ENCODE peak calls at places on chromosome 9, in five cellular contexts. X is A549; J is left ventricle myocardium inferior; M is CD8-positive, alpha-beta T cell; W is astrocyte of the spinal cord. Q is an unnamed sample.

GRCh38 chr9:89408628-89409101 is 89.2 kb downstream of the SEMA4D start:
- DNase-seq in M (peak; percentile 83), W (no peak), J (no peak), X (no peak), Q (no peak)

GRCh38 chr9:18256574-18256973 is 217.4 kb upstream of the ADAMTSL1 start:
- DNase-seq in M (no peak), W (peak; percentile 43), X (no peak), J (no peak), Q (no peak)

GRCh38 chr9:137660144-137660543 is 41.3 kb downstream of the EHMT1 start:
- DNase-seq in J (no peak), M (no peak), W (no peak), X (no peak), Q (no peak)

GRCh38 chr9:21674894-21675293 is 127.5 kb upstream of the MTAP start:
- DNase-seq in W (peak; percentile 25), X (no peak), J (no peak), M (no peak), Q (no peak)

GRCh38 chr9:133647148-133647547 is 11.0 kb downstream of the DBH start:
- DNase-seq in X (no peak), M (peak; percentile 32), W (no peak), J (no peak), Q (no peak)

GRCh38 chr9:107136296-107136695 is 146.8 kb upstream of the RAD23B start:
- DNase-seq in X (no peak), J (no peak), M (no peak), W (no peak), Q (no peak)

GRCh38 chr9:97478301-97478981 is 23.0 kb upstream of the TMOD1 start:
- DNase-seq in M (no peak), X (no peak), W (no peak), J (no peak), Q (no peak)

GRCh38 chr9:38687389-38687842 is 32.5 kb downstream of the FAM240B start:
- DNase-seq in J (peak; percentile 40), W (peak; percentile 39), X (peak; percentile 58), M (no peak), Q (peak; percentile 54)

GRCh38 chr9:6277417-6277816 is 50.8 kb upstream of the TPD52L3 start:
- DNase-seq in J (no peak), M (no peak), X (no peak), W (no peak), Q (no peak)

GRCh38 chr9:89815903-89816573 is 211.2 kb downstream of the GADD45G start:
- DNase-seq in M (no peak), J (peak; percentile 72), X (no peak), W (no peak), Q (no peak)

GRCh38 chr9:11319477-11320060 is 706.8 kb upstream of the PTPRD start:
- DNase-seq in J (no peak), X (no peak), M (no peak), W (peak; percentile 17), Q (no peak)

GRCh38 chr9:98658965-98659364 is 49.8 kb downstream of the GABBR2 start:
- DNase-seq in M (no peak), W (peak; percentile 59), J (no peak), X (no peak), Q (no peak)

GRCh38 chr9:116767219-116767618 is 80.1 kb downstream of the TRIM32 start:
- DNase-seq in M (no peak), W (no peak), J (no peak), X (no peak), Q (no peak)

GRCh38 chr9:133460405-133461175 is 812 bp downstream of the CACFD1 start:
- DNase-seq in W (peak; percentile 9), X (peak; percentile 77), M (peak; percentile 92), J (no peak), Q (no peak)

GRCh38 chr9:107712390-107712789 is 222.8 kb upstream of the KLF4 start:
- DNase-seq in X (peak; percentile 55), M (no peak), J (no peak), W (peak; percentile 69), Q (peak; percentile 43)

GRCh38 chr9:127567119-127567897 is 44.8 kb upstream of the STXBP1 start:
- DNase-seq in J (peak; percentile 71), W (peak; percentile 41), X (no peak), M (no peak), Q (no peak)

GRCh38 chr9:133792721-133793470 is 54.7 kb upstream of the SARDH start:
- DNase-seq in X (peak; percentile 81), J (peak; percentile 79), W (peak; percentile 64), M (peak; percentile 44), Q (peak; percentile 2)

DNA sequence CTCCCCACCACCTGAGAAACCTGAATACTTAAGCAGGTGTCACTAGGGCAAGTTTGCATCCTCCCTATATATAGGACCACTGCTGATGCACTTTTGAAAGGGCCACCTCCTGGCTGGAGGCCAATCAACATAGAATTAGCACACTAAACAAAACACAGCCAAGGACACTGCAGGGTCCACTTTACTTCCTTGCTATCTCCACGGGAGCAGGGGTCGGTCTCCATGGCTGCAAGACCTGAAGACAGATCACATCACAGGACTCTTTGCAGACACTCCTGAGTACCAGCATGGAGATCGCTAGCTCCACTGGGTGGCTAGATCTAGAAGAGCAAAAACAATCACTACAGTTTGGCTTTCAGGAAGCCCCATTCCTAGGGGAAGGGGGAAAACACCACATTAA is 72.3 kb downstream of the C9orf153 start:
- DNase-seq in J (no peak), X (no peak), M (no peak), W (no peak), Q (no peak)
- TF ChIP-seq CTCF in J (no peak), X (no peak), M (no peak), W (no peak), Q (no peak)

GRCh38 chr9:114096866-114097612 is 2.1 kb downstream of the KIF12 start:
- DNase-seq in X (no peak), J (no peak), W (no peak), M (no peak), Q (no peak)
- H3K4me3 ChIP-seq in X (peak overlapping the region; percentile 84), J (no peak overlapping the region), W (no peak overlapping the region), M (no peak overlapping the region), Q (no peak overlapping the region)

DNA sequence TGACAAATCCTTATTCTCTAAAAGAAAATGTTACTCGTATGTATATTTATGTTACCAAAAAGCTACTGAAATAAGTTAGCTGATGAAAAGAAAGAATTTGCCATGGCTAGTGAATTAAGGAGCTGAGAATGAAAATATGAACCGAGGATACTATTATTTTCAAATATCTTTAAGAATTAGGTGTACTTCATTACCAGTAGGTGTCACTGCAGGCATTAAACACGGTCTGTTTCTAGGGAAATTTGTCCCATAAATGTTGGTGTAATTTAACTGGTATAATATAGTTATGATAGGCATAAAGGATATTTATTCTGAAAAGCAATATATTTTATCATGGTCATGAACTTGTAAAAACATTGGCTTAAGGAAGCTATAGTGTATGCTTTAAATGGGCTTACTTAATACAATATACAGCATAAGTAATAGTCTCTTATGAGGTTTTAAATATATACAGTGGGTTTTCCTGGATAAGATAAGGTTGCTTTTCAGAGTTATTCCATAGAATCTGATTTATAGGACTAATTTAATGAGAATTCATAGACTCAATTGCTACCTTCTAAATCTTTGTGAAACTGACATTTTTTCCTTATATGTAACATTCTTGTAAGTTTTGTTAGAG is 72.4 kb upstream of the MPDZ start:
- DNase-seq in M (no peak), J (no peak), X (peak; percentile 14), W (peak; percentile 73), Q (peak; percentile 23)
- TF ChIP-seq CTCF in M (no peak), J (peak; percentile 79), X (peak; percentile 73), W (peak; percentile 47), Q (peak; percentile 59)

GRCh38 chr9:131258698-131259431 is 17.4 kb downstream of the FAM78A start:
- DNase-seq in M (peak; percentile 9), J (no peak), W (no peak), X (no peak), Q (no peak)

GRCh38 chr9:131259432-131259885 is 16.9 kb downstream of the FAM78A start:
- DNase-seq in W (no peak), M (peak; percentile 14), X (no peak), J (no peak), Q (no peak)

GRCh38 chr9:131259916-131260597 is 16.3 kb downstream of the FAM78A start:
- DNase-seq in W (no peak), X (no peak), J (no peak), M (no peak), Q (no peak)

GRCh38 chr9:131262327-131263032 is 13.8 kb downstream of the FAM78A start:
- DNase-seq in J (no peak), X (no peak), W (no peak), M (peak; percentile 10), Q (no peak)

DNA sequence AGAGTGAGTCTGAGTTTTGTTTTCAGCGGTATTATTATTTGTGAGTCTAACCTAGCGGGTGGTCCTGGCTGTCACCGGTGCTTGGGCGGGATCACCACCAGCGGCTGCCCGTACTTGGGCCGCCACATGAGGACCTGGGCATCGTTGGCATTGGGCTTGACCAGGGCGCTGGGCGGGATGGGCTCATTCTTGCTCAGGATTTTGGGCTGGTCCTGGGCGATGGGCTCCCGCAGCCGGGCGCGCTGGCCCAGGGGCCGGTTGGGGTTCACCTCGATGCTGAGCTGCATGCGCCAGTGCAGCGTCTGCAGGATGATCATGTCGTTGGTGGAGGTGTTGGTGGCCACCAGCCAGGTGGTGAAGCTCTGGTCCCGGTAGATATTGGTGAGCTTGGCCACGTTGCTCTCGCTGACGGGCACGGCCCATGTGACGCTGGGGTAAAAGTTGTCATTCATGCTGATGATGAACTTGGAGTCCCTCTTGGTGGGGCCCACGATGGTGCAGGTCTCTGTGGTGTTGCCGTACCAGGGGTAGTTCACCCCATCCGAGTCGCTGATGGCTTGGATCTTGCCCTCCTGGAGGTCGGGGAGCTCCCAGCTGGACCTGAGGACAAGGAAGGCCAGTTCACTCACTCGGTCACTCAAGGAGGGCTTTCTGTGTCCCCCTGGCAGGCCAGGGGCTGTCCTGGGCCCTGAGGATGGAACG is 15.4 kb downstream of the FAM78A start:
- DNase-seq in X (no peak), J (no peak), M (peak; percentile 16), W (no peak), Q (no peak)
- H3K4me3 ChIP-seq in X (no peak overlapping the region), J (no peak overlapping the region), M (no peak overlapping the region), W (no peak overlapping the region), Q (no peak overlapping the region)